ENCODE peak calls at places on chromosomes 11 and 22, in eight cellular contexts. One of them, this sample, is unnamed.

GRCh38 chr11:19201737-19202605 is at the start of gene CSRP3:
- DNase-seq in A549: no peak
- DNase-seq in activated T-cell treated with anti-CD3 and anti-CD28 coated beads for 48 hours: no peak
- DNase-seq in H54: no peak
- DNase-seq in body of pancreas: no peak
- DNase-seq in aorta: no peak
- DNase-seq in ascending aorta: no peak
- DNase-seq in globus pallidus: no peak
- DNase-seq in this sample: no peak

GRCh38 chr22:23834830-23835772 is 3.7 kb downstream of the DERL3 start:
- DNase-seq in A549: no peak
- DNase-seq in activated T-cell treated with anti-CD3 and anti-CD28 coated beads for 48 hours: no peak
- DNase-seq in H54: no peak
- DNase-seq in body of pancreas: peak; percentile 79
- DNase-seq in aorta: peak; percentile 72
- DNase-seq in ascending aorta: peak; percentile 65
- DNase-seq in globus pallidus: peak; percentile 86
- DNase-seq in this sample: no peak

GRCh38 chr11:18313985-18314763 is 7.8 kb downstream of the HPS5 start:
- DNase-seq in A549: peak; percentile 39
- DNase-seq in activated T-cell treated with anti-CD3 and anti-CD28 coated beads for 48 hours: no peak
- DNase-seq in H54: no peak
- DNase-seq in body of pancreas: no peak
- DNase-seq in aorta: no peak
- DNase-seq in ascending aorta: no peak
- DNase-seq in globus pallidus: no peak
- DNase-seq in this sample: peak; percentile 28

GRCh38 chr22:41197808-41198585 is 7.1 kb upstream of the L3MBTL2 start:
- DNase-seq in A549: no peak
- DNase-seq in activated T-cell treated with anti-CD3 and anti-CD28 coated beads for 48 hours: peak; percentile 55
- DNase-seq in H54: peak; percentile 43
- DNase-seq in body of pancreas: peak; percentile 63
- DNase-seq in aorta: peak; percentile 79
- DNase-seq in ascending aorta: no peak
- DNase-seq in globus pallidus: no peak
- DNase-seq in this sample: peak; percentile 35

GRCh38 chr11:68317147-68317785 is 4.9 kb downstream of the LRP5 start:
- DNase-seq in A549: no peak
- DNase-seq in activated T-cell treated with anti-CD3 and anti-CD28 coated beads for 48 hours: no peak
- DNase-seq in H54: no peak
- DNase-seq in body of pancreas: no peak
- DNase-seq in aorta: no peak
- DNase-seq in ascending aorta: no peak
- DNase-seq in globus pallidus: no peak
- DNase-seq in this sample: no peak

GRCh38 chr22:17072877-17073276 is 11.9 kb upstream of the IL17RA start:
- DNase-seq in A549: no peak
- DNase-seq in activated T-cell treated with anti-CD3 and anti-CD28 coated beads for 48 hours: no peak
- DNase-seq in H54: no peak
- DNase-seq in body of pancreas: no peak
- DNase-seq in aorta: no peak
- DNase-seq in ascending aorta: no peak
- DNase-seq in globus pallidus: no peak
- DNase-seq in this sample: no peak

GRCh38 chr11:72586591-72587090 is 87.6 kb downstream of the PDE2A start:
- DNase-seq in A549: no peak
- DNase-seq in activated T-cell treated with anti-CD3 and anti-CD28 coated beads for 48 hours: no peak
- DNase-seq in H54: no peak
- DNase-seq in body of pancreas: no peak
- DNase-seq in aorta: peak; percentile 60
- DNase-seq in ascending aorta: no peak
- DNase-seq in globus pallidus: no peak
- DNase-seq in this sample: no peak

GRCh38 chr22:44870021-44870420 is 117.6 kb downstream of the ARHGAP8 start:
- DNase-seq in A549: peak; percentile 63
- DNase-seq in activated T-cell treated with anti-CD3 and anti-CD28 coated beads for 48 hours: no peak
- DNase-seq in H54: peak; percentile 52
- DNase-seq in body of pancreas: no peak
- DNase-seq in aorta: no peak
- DNase-seq in ascending aorta: no peak
- DNase-seq in globus pallidus: no peak
- DNase-seq in this sample: peak; percentile 8

GRCh38 chr11:12112150-12112520 is 1.7 kb downstream of the MICAL2 start:
- DNase-seq in A549: no peak
- DNase-seq in activated T-cell treated with anti-CD3 and anti-CD28 coated beads for 48 hours: no peak
- DNase-seq in H54: no peak
- DNase-seq in body of pancreas: no peak
- DNase-seq in aorta: no peak
- DNase-seq in ascending aorta: no peak
- DNase-seq in globus pallidus: no peak
- DNase-seq in this sample: no peak

GRCh38 chr11:132864811-132865576 is 667.3 kb downstream of the OPCML start:
- DNase-seq in A549: peak; percentile 8
- DNase-seq in activated T-cell treated with anti-CD3 and anti-CD28 coated beads for 48 hours: no peak
- DNase-seq in H54: no peak
- DNase-seq in body of pancreas: no peak
- DNase-seq in aorta: no peak
- DNase-seq in ascending aorta: no peak
- DNase-seq in globus pallidus: no peak
- DNase-seq in this sample: no peak

GRCh38 chr11:111941963-111942362 is 4.8 kb downstream of the DIXDC1 start:
- DNase-seq in A549: no peak
- DNase-seq in activated T-cell treated with anti-CD3 and anti-CD28 coated beads for 48 hours: no peak
- DNase-seq in H54: no peak
- DNase-seq in body of pancreas: no peak
- DNase-seq in aorta: no peak
- DNase-seq in ascending aorta: no peak
- DNase-seq in globus pallidus: peak; percentile 65
- DNase-seq in this sample: no peak

This sample was measured in fibroblast of villous mesenchyme.